ENCODE peak calls at places on chromosomes 11 and 22, in nine cellular contexts. L is CD8-positive, alpha-beta memory T cell; T is cardiac muscle cell; C is stimulated activated CD4-positive, alpha-beta T cell treated with anti-CD3 and anti-CD28 coated beads, Interleukin-12 subunit alpha, Interleukin-12 subunit beta, amount 100 ng/mL, for 24 hours; X is 8988T; E is naive B cell; I is iris pigment epithelial cell; M is AG04450; Y is Calu3. D is an unnamed sample.

GRCh38 chr11:57126766-57127400 is 54.9 kb upstream of the LRRC55 start:
- DNase-seq in L (no peak), T (no peak), C (no peak), X (no peak), E (no peak), I (peak), M (no peak), Y (no peak), D (no peak)

GRCh38 chr11:111443640-111444039 is 64.6 kb upstream of the POU2AF1 start:
- DNase-seq in L (no peak), T (no peak), C (no peak), X (no peak), E (no peak), I (no peak), M (no peak), Y (no peak), D (no peak)

GRCh38 chr11:66985508-66986177 is 10.5 kb downstream of the C11orf86 start:
- DNase-seq in L (no peak), T (no peak), C (no peak), X (no peak), E (no peak), I (no peak), M (no peak), Y (no peak), D (no peak)

GRCh38 chr11:86803641-86804040 is 3.3 kb downstream of the PRSS23 start:
- DNase-seq in L (no peak), T (no peak), C (no peak), X (no peak), E (no peak), I (no peak), M (no peak), Y (no peak), D (no peak)

GRCh38 chr22:25120093-25120561 is 79.5 kb upstream of the CRYBB3 start:
- DNase-seq in L (no peak), T (peak), C (no peak), X (no peak), E (no peak), I (no peak), M (no peak), Y (peak), D (no peak)

GRCh38 chr11:114060402-114061052 is 1.0 kb downstream of the ZBTB16 start:
- DNase-seq in L (peak), T (peak), C (no peak), X (peak), E (peak), I (peak), M (no peak), Y (peak), D (no peak)

GRCh38 chr11:67345949-67346819 is 7.2 kb downstream of the POLD4 start:
- DNase-seq in L (no peak), T (peak), C (no peak), X (no peak), E (no peak), I (peak), M (no peak), Y (peak), D (no peak)

GRCh38 chr11:119380160-119380815 is 1.2 kb downstream of the USP2 start:
- DNase-seq in L (peak), T (no peak), C (no peak), X (no peak), E (no peak), I (no peak), M (no peak), Y (no peak), D (peak)

GRCh38 chr11:104873252-104873651 is 25.0 kb downstream of the CASP12 start:
- DNase-seq in L (peak), T (no peak), C (no peak), X (no peak), E (no peak), I (no peak), M (no peak), Y (peak), D (no peak)